ENCODE peak calls at places on chromosomes 16 and 17, in six cellular contexts. Y is upper lobe of left lung, O is stomach, E is spleen, G is vagina, S is prostate gland. X is an unnamed sample. For H3K4me1, the result is how much of the 10 kb centered on the place peaks cover.

GRCh38 chr16:19696961-19697360 is 21.1 kb downstream of the KNOP1 start:
- DNase-seq in S (no peak), O (no peak), Y (peak), G (no peak), E (peak), X (no peak)

GRCh38 chr17:36209575-36209974 is 1.3 kb upstream of the CCL4L2 start:
- DNase-seq in S (no peak), Y (no peak), G (no peak), O (no peak), E (no peak), X (no peak)

GRCh38 chr17:3976675-3977171 is 12.5 kb upstream of the ATP2A3 start:
- DNase-seq in S (peak), O (peak), E (peak), G (no peak), Y (peak), X (no peak)

GRCh38 chr16:7914738-7915137 is 582.1 kb downstream of the RBFOX1 start:
- DNase-seq in E (no peak), G (no peak), O (no peak), S (no peak), Y (no peak), X (no peak)

GRCh38 chr16:81626181-81626674 is 152.9 kb upstream of the PLCG2 start:
- DNase-seq in Y (peak), O (no peak), S (no peak), G (no peak), E (no peak), X (no peak)

GRCh38 chr16:85750827-85751641 is at the start of gene C16orf74:
- DNase-seq in E (peak), S (peak), G (no peak), Y (peak), O (peak), X (no peak)

GRCh38 chr17:35161281-35161761 is 13.7 kb downstream of the UNC45B start:
- DNase-seq in S (no peak), G (no peak), E (peak), O (no peak), Y (no peak), X (no peak)

GRCh38 chr16:85750021-85750826 is 672 bp downstream of the C16orf74 start:
- DNase-seq in O (peak), G (no peak), Y (peak), S (no peak), E (peak), X (no peak)

GRCh38 chr17:74769266-74769855 is 6.8 kb downstream of the NAT9 start:
- DNase-seq in G (no peak), E (no peak), O (no peak), Y (no peak), S (no peak), X (no peak)

GRCh38 chr16:85514601-85515318 is 98.4 kb upstream of the GSE1 start:
- DNase-seq in Y (no peak), E (no peak), G (no peak), O (peak), S (peak), X (peak)

GRCh38 chr17:73285603-73285908 is 23.9 kb upstream of the CPSF4L start:
- DNase-seq in S (no peak), E (no peak), G (no peak), O (no peak), Y (peak), X (no peak)

GRCh38 chr17:73285916-73286862 is 24.5 kb upstream of the CPSF4L start:
- DNase-seq in E (no peak), S (no peak), G (no peak), O (no peak), Y (peak), X (no peak)

GRCh38 chr17:73288534-73289302 is 23.1 kb downstream of the CDC42EP4 start:
- DNase-seq in S (peak), O (peak), Y (no peak), E (no peak), G (no peak), X (peak)

GRCh38 chr17:73284906-73285602 is 23.4 kb upstream of the CPSF4L start:
- DNase-seq in E (no peak), O (no peak), G (no peak), Y (no peak), S (no peak), X (no peak)

DNA sequence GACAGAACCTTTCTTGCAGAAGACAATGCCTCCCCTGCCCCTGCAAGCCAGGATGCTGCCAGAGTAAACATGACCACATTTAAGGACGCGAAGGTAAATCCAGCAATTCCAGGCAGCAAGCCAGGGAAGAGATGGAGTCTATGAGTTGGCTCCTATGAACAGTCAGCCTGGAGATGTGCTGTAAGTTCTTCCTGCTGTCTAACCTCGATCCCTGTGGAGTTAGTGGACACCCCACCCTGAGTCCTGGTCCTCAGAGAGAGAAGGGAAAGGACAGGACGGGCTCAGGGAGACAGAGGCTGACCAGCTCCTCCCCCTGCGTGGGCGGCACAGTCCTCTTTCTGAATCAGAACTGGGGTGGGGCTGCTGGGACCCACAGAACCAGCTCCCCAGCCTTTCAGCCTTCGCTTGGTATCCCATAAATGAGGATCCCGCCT is 24.9 kb downstream of the CDC42EP4 start:
- DNase-seq in Y (no peak), E (no peak), O (no peak), G (no peak), S (peak), X (no peak)
- H3K4me1 ChIP-seq in Y (half or more), E (under half), O (half or more), G (half or more), S (half or more), X (half or more)

DNA sequence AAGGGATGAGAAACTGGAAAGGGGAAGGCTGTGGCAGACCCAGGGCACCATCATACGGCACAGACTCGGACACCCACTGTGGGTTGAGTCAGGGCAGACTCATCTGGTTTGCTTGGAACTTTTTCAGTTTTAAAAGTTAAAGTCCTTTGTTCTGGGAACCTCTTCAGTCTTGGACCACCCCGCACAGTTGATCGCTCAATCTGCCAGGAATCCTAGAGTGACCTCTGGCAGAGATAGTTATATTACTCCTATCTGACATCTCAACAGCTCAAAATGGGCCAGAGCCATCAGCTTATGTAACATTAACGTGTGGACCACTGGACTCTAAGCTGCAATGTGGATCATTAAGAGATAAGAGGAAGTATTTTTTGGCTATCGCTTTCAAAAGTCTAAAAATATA is 164.3 kb downstream of the ABCA8 start:
- DNase-seq in Y (no peak), O (no peak), E (no peak), S (no peak), G (no peak), X (no peak)
- TF ChIP-seq POLR2AphosphoS5 in Y (peak), O (no peak), E (no peak), S (no peak), G (no peak), X (no peak)

GRCh38 chr17:38421224-38421841 is 6.9 kb upstream of the ARHGAP23 start:
- DNase-seq in O (no peak), Y (no peak), E (no peak), S (no peak), G (no peak), X (peak)
- H3K4me1 ChIP-seq in O (under half), Y (under half), E (under half), S (under half), G (under half), X (half or more)

DNA sequence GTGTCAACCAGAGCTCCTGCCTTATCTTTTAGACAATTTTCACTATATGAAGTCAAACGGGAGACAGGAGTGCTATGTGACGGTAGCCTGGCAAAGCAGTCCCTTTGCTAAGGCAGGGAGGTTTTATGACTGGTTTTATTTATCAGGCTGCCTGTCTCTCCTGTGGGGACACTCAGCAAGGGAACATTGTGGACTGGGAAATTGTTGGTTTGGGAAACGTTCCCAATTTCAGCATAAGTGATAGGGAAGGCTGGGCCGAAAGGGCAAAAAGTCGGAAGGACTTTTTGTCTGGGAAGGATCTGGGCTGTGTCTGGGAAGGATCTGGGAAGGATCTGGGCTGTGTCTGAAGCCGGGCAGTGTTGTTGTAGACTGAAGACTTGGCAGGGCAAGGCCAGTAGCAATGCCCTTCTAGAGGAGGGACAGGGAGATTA is 211.2 kb downstream of the PARN start:
- DNase-seq in O (peak), G (no peak), Y (no peak), E (no peak), S (peak), X (peak)
- TF ChIP-seq POLR2AphosphoS5 in O (peak), G (no peak), Y (peak), E (no peak), S (peak), X (peak)

GRCh38 chr17:46125831-46126230 is 67.4 kb downstream of the KANSL1 start:
- DNase-seq in S (no peak), G (no peak), E (no peak), Y (no peak), O (no peak), X (no peak)
- H3K4me1 ChIP-seq in S (under half), G (half or more), E (under half), Y (under half), O (half or more), X (half or more)